ENCODE peak calls at places on chromosome 16, in seven cellular contexts. K, H, U, O, Z, Q and R are unnamed samples.

GRCh38 chr16:73095885-73096341 is 48.0 kb upstream of the ZFHX3 start:
- DNase-seq in K (peak; percentile 4), H (peak; percentile 3), U (no peak), O (no peak), Z (no peak), Q (no peak), R (no peak)

GRCh38 chr16:86574646-86575045 is 3.7 kb upstream of the FOXL1 start:
- DNase-seq in K (no peak), H (no peak), U (no peak), O (no peak), Z (no peak), Q (no peak), R (no peak)

GRCh38 chr16:77974883-77975282 is 47.5 kb upstream of the CLEC3A start:
- DNase-seq in K (peak; percentile 17), H (no peak), U (no peak), O (peak; percentile 63), Z (no peak), Q (peak; percentile 79), R (no peak)

GRCh38 chr16:17468611-17469010 is 2.1 kb downstream of the XYLT1 start:
- DNase-seq in K (peak; percentile 24), H (no peak), U (no peak), O (peak; percentile 7), Z (no peak), Q (no peak), R (no peak)

GRCh38 chr16:88194397-88195020 is 188.2 kb upstream of the ZNF469 start:
- DNase-seq in K (peak; percentile 79), H (no peak), U (peak; percentile 81), O (no peak), Z (peak; percentile 19), Q (no peak), R (no peak)

GRCh38 chr16:48620445-48620844 is 10.5 kb upstream of the N4BP1 start:
- DNase-seq in K (no peak), H (no peak), U (no peak), O (no peak), Z (no peak), Q (no peak), R (no peak)

GRCh38 chr16:76797457-76797856 is 393.5 kb upstream of the MON1B start:
- DNase-seq in K (no peak), H (peak; percentile 51), U (no peak), O (no peak), Z (no peak), Q (no peak), R (no peak)

GRCh38 chr16:30761427-30761927 is 385 bp downstream of the CFAP119 start:
- DNase-seq in K (peak; percentile 61), H (peak; percentile 28), U (peak; percentile 18), O (peak; percentile 70), Z (no peak), Q (peak; percentile 68), R (no peak)

GRCh38 chr16:14562691-14563491 is 67.2 kb downstream of the PARN start:
- DNase-seq in K (peak; percentile 87), H (no peak), U (peak; percentile 43), O (peak; percentile 55), Z (peak; percentile 99), Q (no peak), R (no peak)

GRCh38 chr16:20944861-20945390 is 44.4 kb downstream of the LYRM1 start:
- DNase-seq in K (peak; percentile 27), H (peak; percentile 25), U (peak; percentile 19), O (no peak), Z (peak; percentile 35), Q (no peak), R (no peak)

GRCh38 chr16:17850626-17851265 is 380.0 kb upstream of the XYLT1 start:
- DNase-seq in K (no peak), H (no peak), U (no peak), O (peak; percentile 58), Z (no peak), Q (no peak), R (no peak)

GRCh38 chr16:88141580-88141979 is 190.3 kb downstream of the BANP start:
- DNase-seq in K (no peak), H (no peak), U (no peak), O (no peak), Z (no peak), Q (no peak), R (no peak)

GRCh38 chr16:50154369-50154947 is 1.4 kb downstream of the TENT4B start:
- DNase-seq in K (peak; percentile 42), H (no peak), U (no peak), O (no peak), Z (no peak), Q (no peak), R (no peak)

GRCh38 chr16:79316004-79316458 is 284.5 kb downstream of the MAF start:
- DNase-seq in K (no peak), H (no peak), U (no peak), O (no peak), Z (no peak), Q (no peak), R (no peak)

GRCh38 chr16:24890746-24891145 is 45.0 kb downstream of the SLC5A11 start:
- DNase-seq in K (no peak), H (no peak), U (no peak), O (no peak), Z (no peak), Q (no peak), R (no peak)

GRCh38 chr16:17836868-17837602 is 366.3 kb upstream of the XYLT1 start:
- DNase-seq in K (peak; percentile 95), H (peak; percentile 21), U (peak; percentile 86), O (peak; percentile 75), Z (peak; percentile 18), Q (peak; percentile 88), R (peak; percentile 54)

GRCh38 chr16:87060026-87060986 is 256.9 kb downstream of the C16orf95 start:
- DNase-seq in K (peak; percentile 16), H (no peak), U (peak; percentile 83), O (peak; percentile 63), Z (no peak), Q (no peak), R (no peak)

GRCh38 chr16:19520861-19521331 is 1.0 kb downstream of the GDE1 start:
- DNase-seq in K (peak; percentile 47), H (peak; percentile 67), U (peak; percentile 39), O (no peak), Z (no peak), Q (no peak), R (peak; percentile 54)

GRCh38 chr16:87434146-87434667 is 42.1 kb downstream of the MAP1LC3B start:
- DNase-seq in K (peak; percentile 77), H (no peak), U (no peak), O (no peak), Z (no peak), Q (no peak), R (no peak)

GRCh38 chr16:31868701-31869167 is 4.9 kb upstream of the ZNF267 start:
- DNase-seq in K (peak; percentile 81), H (peak; percentile 75), U (peak; percentile 78), O (peak; percentile 80), Z (peak; percentile 76), Q (peak; percentile 59), R (peak; percentile 54)

GRCh38 chr16:25064967-25065366 is 46.6 kb upstream of the LCMT1 start:
- DNase-seq in K (peak; percentile 14), H (no peak), U (peak; percentile 6), O (peak; percentile 13), Z (peak; percentile 65), Q (no peak), R (no peak)

GRCh38 chr16:84497836-84498610 is 6.4 kb downstream of the MEAK7 start:
- DNase-seq in K (no peak), H (no peak), U (no peak), O (no peak), Z (no peak), Q (peak; percentile 9), R (no peak)

DNA sequence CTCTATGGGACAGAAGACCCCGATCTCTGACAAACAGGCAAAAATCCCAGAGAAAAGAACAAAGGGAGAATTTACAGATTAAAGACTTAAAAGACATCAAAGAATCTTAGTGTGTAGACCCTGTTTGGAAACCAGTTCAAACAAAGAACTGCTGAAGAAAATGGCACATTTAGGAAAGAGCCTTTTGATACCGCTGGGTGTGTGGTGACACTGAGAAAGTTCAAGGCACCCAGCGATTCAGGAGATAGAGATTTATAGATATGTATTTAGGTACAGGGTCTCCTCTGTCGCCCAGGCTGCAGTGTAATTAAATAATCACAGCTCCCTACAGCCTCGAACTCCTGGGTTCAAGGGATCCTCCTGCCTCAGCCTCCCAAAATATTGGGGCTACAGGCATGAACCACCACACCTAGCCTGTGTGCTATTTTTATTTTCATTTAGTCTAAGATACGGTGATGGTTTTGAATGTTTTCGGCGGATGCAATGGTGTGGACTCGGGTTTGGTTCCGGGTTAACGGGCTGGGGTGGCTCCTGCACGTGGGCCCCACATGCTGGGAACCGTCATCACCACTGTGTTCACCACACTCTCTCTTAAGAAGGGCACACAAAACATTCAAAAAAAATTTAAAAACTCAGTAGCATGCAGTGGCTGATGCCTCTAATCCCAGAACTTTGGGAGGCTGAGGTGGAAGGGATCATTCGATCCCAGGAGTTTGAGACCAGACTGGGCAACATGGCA is 114.0 kb downstream of the ZNF778 start:
- DNase-seq in K (no peak), H (no peak), U (no peak), O (no peak), Z (no peak), Q (no peak), R (no peak)
- H3K4me1 ChIP-seq in K (peaks cover 47% of the 10 kb centered on the region), H (peaks cover 55% of the 10 kb centered on the region), U (peaks cover 47% of the 10 kb centered on the region), O (peaks cover 32% of the 10 kb centered on the region), Z (peaks cover 81% of the 10 kb centered on the region), Q (peaks cover 4% of the 10 kb centered on the region), R (peaks cover 79% of the 10 kb centered on the region)

GRCh38 chr16:70162041-70162451 is 11.5 kb upstream of the CLEC18C start:
- DNase-seq in K (peak; percentile 88), H (peak; percentile 90), U (peak; percentile 71), O (no peak), Z (peak; percentile 77), Q (no peak), R (peak; percentile 73)
- H3K27ac ChIP-seq in K (peak overlapping the region; percentile 4), H (peak overlapping the region; percentile 30), U (no peak overlapping the region), O (peak overlapping the region; percentile 2), Z (peak overlapping the region; percentile 24), Q (no peak overlapping the region), R (peak overlapping the region; percentile 0)

DNA sequence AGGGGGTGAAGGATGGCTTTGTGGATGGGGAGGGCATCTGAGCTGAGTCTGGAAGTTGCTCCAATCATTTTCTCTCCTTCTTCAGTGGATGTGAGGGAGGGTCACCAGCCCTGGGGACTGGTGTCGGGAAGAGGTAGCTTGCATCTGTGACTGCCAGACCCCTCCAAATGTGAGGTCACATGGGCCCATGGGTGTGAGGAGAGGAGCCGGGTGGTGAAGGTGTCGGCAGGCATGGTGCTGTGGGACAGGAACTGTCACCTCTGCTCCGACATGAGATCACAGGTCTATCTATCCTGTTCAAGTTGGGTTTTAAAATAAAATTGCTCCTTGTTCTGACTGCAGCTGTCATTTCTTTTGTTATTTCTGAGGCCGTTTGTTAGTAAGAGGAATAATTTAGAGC is 351.1 kb downstream of the CPPED1 start:
- DNase-seq in K (no peak), H (no peak), U (no peak), O (no peak), Z (no peak), Q (no peak), R (no peak)
- H2AFZ ChIP-seq in K (no peak overlapping the region), H (no peak overlapping the region), U (no peak overlapping the region), O (no peak overlapping the region), Z (no peak overlapping the region), Q (no peak overlapping the region), R (no peak overlapping the region)

DNA sequence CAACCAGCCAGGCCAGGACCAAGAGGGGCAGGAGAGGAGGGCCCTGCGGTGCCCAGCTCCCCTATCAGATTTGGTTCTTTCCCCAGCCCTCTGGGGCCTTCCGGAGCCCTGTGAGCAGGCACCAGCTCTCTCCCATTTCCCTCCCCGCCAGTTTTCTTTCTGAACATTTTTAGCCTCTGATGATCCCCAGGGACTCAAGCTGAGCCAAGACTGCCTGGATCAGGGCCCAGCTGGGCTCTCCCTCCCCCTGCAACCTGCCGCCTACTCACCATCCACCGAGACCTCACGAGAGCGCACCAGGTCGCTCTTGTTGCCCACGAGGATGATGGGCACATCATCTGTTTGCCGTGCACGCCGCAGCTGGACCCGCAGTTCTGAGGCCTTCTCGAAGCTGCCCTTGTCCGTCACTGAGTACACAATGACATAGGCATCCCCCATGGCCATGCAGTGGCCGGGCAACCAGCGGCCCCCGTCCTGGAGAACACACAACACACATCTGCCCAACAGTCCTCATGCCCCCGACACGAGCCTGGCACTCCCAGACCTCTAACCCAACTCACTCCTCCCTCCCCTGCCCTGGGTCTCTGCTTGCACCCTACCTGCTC is 2.0 kb downstream of the RRAD start:
- DNase-seq in K (no peak), H (no peak), U (no peak), O (no peak), Z (no peak), Q (no peak), R (no peak)
- H3K4me1 ChIP-seq in K (peaks cover 21% of the 10 kb centered on the region), H (peaks cover 3% of the 10 kb centered on the region), U (peaks cover 33% of the 10 kb centered on the region), O (no peaks in the 10 kb centered on the region), Z (peaks cover 55% of the 10 kb centered on the region), Q (no peaks in the 10 kb centered on the region), R (peaks cover 27% of the 10 kb centered on the region)